ENCODE peak calls at places on chromosome 20, in seven cellular contexts. T, W, V, S, D, K and G are unnamed samples.

GRCh38 chr20:54190200-54190599 is 16.4 kb upstream of the CYP24A1 start:
- DNase-seq in T (no peak), V (no peak), K (no peak), W (no peak), D (no peak), S (no peak), G (no peak)

GRCh38 chr20:31691646-31692275 is 30.9 kb downstream of the BCL2L1 start:
- DNase-seq in D (no peak), S (no peak), W (no peak), K (peak; percentile 59), V (no peak), T (no peak), G (no peak)

GRCh38 chr20:41443667-41444066 is 77.0 kb upstream of the EMILIN3 start:
- DNase-seq in K (no peak), S (no peak), D (no peak), T (peak; percentile 38), V (no peak), W (no peak), G (no peak)

GRCh38 chr20:43700627-43701026 is 26.2 kb downstream of the GTSF1L start:
- DNase-seq in D (no peak), V (no peak), T (no peak), K (no peak), S (no peak), W (no peak), G (no peak)

GRCh38 chr20:54622338-54623280 is 147.2 kb downstream of the DOK5 start:
- DNase-seq in D (no peak), S (no peak), W (no peak), T (no peak), K (peak; percentile 34), V (no peak), G (peak; percentile 36)

GRCh38 chr20:32238483-32239425 is 31.1 kb downstream of the POFUT1 start:
- DNase-seq in S (no peak), K (no peak), T (peak; percentile 64), D (no peak), W (no peak), V (no peak), G (no peak)

GRCh38 chr20:35010405-35011192 is 54.9 kb downstream of the MYH7B start:
- DNase-seq in D (peak; percentile 31), V (peak; percentile 15), S (no peak), W (peak; percentile 1), K (no peak), T (no peak), G (no peak)

GRCh38 chr20:33945391-33946079 is 48.2 kb upstream of the RALY start:
- DNase-seq in D (no peak), K (peak; percentile 93), T (peak; percentile 64), W (no peak), V (no peak), S (no peak), G (no peak)

GRCh38 chr20:11041396-11041795 is 367.6 kb upstream of the JAG1 start:
- DNase-seq in D (no peak), V (no peak), T (no peak), K (peak; percentile 53), S (no peak), W (no peak), G (no peak)

GRCh38 chr20:20076297-20077065 is 24.1 kb downstream of the CFAP61 start:
- DNase-seq in V (no peak), W (no peak), K (peak; percentile 70), T (peak; percentile 66), D (no peak), S (no peak), G (no peak)

GRCh38 chr20:25254986-25255680 is 7.2 kb downstream of the PYGB start:
- DNase-seq in S (no peak), T (no peak), K (no peak), V (peak; percentile 86), D (peak; percentile 85), W (peak; percentile 67), G (peak; percentile 77)

GRCh38 chr20:19812056-19812455 is 54.0 kb downstream of the RIN2 start:
- DNase-seq in T (no peak), D (no peak), K (peak; percentile 62), V (no peak), W (no peak), S (no peak), G (no peak)

GRCh38 chr20:21143194-21143890 is 17.5 kb downstream of the KIZ start:
- DNase-seq in T (no peak), K (no peak), S (no peak), V (no peak), W (no peak), D (no peak), G (no peak)

GRCh38 chr20:2780948-2781347 is 19.5 kb downstream of the CPXM1 start:
- DNase-seq in V (no peak), S (no peak), D (no peak), K (no peak), W (no peak), T (no peak), G (no peak)

GRCh38 chr20:9949563-9949962 is 85.2 kb upstream of the ANKEF1 start:
- DNase-seq in K (no peak), T (no peak), V (no peak), W (peak; percentile 19), D (no peak), S (no peak), G (no peak)

GRCh38 chr20:25336561-25337422 is 53.8 kb downstream of the ABHD12 start:
- DNase-seq in T (peak; percentile 37), D (no peak), V (no peak), W (peak; percentile 70), K (peak; percentile 35), S (no peak), G (no peak)

GRCh38 chr20:2692036-2692885 is at the start of gene EBF4:
- DNase-seq in S (no peak), W (peak; percentile 47), V (peak; percentile 42), D (peak; percentile 53), K (no peak), T (peak; percentile 68), G (peak; percentile 54)

GRCh38 chr20:36311854-36312723 is 6.0 kb downstream of the DLGAP4 start:
- DNase-seq in S (no peak), V (no peak), K (no peak), W (no peak), D (no peak), T (no peak), G (no peak)

GRCh38 chr20:38001981-38002380 is 31.3 kb downstream of the TTI1 start:
- DNase-seq in V (no peak), K (peak; percentile 51), D (no peak), T (no peak), W (no peak), S (no peak), G (no peak)

GRCh38 chr20:4322499-4322898 is 307.1 kb upstream of the RNF24 start:
- DNase-seq in T (no peak), V (no peak), S (no peak), K (no peak), W (no peak), D (no peak), G (no peak)

GRCh38 chr20:59144179-59144830 is 19.3 kb upstream of the ZNF831 start:
- DNase-seq in K (no peak), V (no peak), D (no peak), T (peak; percentile 77), W (no peak), S (no peak), G (no peak)

GRCh38 chr20:16173044-16173443 is 400.2 kb downstream of the KIF16B start:
- DNase-seq in D (no peak), T (no peak), K (no peak), S (no peak), W (no peak), V (no peak), G (no peak)

DNA sequence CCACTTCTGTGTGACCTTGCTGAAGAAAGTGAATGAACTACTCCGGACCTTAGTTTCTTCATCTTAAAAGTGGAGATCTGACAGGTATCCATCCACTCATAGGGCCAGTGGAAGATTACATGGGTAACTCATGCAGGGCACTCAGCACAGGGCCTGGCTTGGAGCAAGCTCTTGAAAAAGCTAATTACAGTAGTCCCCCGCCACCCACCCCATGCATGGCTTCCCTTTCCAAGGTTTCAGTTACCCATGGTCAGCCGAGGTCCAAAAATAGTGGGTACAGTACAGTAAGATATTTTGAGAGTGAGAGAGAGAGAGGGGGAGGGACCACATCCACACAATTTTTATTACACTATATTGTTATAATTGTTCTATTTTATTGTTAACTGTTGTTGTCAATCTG is 7.1 kb upstream of the PMEPA1 start:
- DNase-seq in K (no peak), T (no peak), V (no peak), D (no peak), S (no peak), W (no peak), G (peak; percentile 56)
- H3K4me3 ChIP-seq in K (no peak overlapping the region), T (no peak overlapping the region), V (no peak overlapping the region), D (no peak overlapping the region), S (no peak overlapping the region), W (no peak overlapping the region), G (no peak overlapping the region)

DNA sequence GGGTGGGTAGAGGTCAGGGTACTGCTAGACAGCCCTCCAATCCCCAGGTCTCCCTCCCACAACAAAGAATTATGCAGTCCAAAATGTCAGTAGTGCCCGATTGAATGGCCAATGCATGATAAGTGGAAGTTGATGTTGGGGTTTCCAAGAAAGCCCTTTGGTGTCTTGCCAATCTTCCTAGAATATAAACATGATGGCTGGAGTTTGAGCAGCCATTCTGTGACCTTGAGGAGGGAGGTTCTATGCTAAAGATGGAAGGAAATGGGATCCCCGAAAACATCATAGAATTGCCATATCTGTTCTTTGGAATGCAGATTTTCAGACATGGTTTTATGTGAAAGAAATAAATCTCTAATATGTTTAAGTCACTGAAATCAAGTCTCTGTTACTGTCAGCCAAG is 32.9 kb upstream of the PTPN1 start:
- DNase-seq in K (no peak), V (no peak), W (no peak), T (no peak), D (no peak), S (no peak), G (no peak)
- TF ChIP-seq CTCF in K (no peak), V (no peak), W (no peak), T (no peak), D (no peak), S (no peak), G (no peak)

GRCh38 chr20:62617711-62618483 is 24.4 kb upstream of the SLCO4A1 start:
- DNase-seq in V (peak; percentile 91), S (no peak), T (peak; percentile 93), W (peak; percentile 74), D (peak; percentile 78), K (no peak), G (peak; percentile 91)
- TF ChIP-seq POLR2A in V (peak; percentile 66), S (no peak), T (no peak), W (no peak), D (no peak), K (no peak), G (no peak)

DNA sequence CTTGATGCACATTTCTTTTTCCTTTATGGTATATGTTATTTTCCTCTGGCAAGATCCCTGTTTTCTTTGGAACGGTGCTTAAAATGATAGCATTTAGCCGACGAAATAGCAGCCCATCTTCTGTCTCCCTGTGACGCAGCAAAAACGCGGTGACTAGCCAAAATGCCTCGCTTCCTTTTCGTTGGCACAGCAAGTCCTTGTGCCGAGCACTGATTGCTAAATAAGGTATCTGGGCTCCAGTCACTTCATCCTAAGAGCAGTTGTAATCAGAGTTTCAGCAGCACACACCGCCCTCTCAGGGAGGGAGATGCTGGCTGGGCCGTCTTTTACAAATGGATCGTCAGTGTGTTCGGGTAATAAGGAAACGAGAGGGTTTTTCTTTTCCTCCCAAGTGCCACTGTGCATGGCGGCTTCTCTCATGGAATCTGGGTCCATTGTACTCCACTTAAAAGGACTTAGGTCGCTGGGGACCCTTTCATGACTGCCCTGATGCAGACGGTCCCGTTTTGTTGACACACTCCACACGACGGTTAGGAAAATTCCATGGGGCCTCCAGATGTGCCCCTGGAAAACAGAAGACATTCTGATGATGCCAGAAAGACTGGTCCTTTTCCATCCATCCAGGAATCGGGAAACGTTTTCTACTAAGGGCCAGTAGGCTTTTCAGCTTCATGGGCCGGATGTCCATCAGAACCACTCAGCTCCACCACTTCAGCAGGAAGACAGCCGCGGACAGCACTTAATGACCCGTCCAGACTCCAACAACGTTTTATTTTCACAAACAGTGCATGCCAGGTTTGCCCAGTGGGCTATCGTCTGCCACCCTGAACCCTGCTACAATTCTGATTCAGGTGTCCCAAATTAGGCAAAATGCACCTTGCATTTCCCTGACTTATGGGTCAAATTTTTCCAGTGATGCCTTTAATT is 185.5 kb downstream of the CDH4 start:
- DNase-seq in K (peak; percentile 90), S (no peak), W (no peak), T (no peak), V (no peak), D (no peak), G (no peak)
- H3K4me3 ChIP-seq in K (no peak overlapping the region), S (no peak overlapping the region), W (no peak overlapping the region), T (no peak overlapping the region), V (no peak overlapping the region), D (no peak overlapping the region), G (no peak overlapping the region)